ENCODE peak calls at places on chromosomes 11 and 22, in six cellular contexts. C is GM19239, E is GOT3, U is activated T-cell treated with anti-CD3 and anti-CD28 coated beads for 1 hour, O is SK-N-SH, Z is hepatocyte. V is an unnamed sample.

GRCh38 chr11:69274531-69275016 is 19.4 kb upstream of the MYEOV start:
- DNase-seq in U (no peak), E (no peak), C (no peak), O (no peak), Z (peak), V (peak)

GRCh38 chr11:95653099-95653498 is 136.5 kb downstream of the FAM76B start:
- DNase-seq in C (no peak), E (no peak), O (no peak), U (no peak), Z (no peak), V (no peak)

GRCh38 chr11:35580397-35580781 is 37.9 kb upstream of the FJX1 start:
- DNase-seq in U (no peak), Z (no peak), C (no peak), E (no peak), O (no peak), V (no peak)

GRCh38 chr11:79119491-79120284 is 321.1 kb downstream of the TENM4 start:
- DNase-seq in O (peak), E (no peak), U (no peak), Z (no peak), C (no peak), V (no peak)

GRCh38 chr11:34027516-34028406 is 23.8 kb upstream of the CAPRIN1 start:
- DNase-seq in E (no peak), C (no peak), U (no peak), O (no peak), Z (peak), V (no peak)

GRCh38 chr11:94801866-94802460 is 33.8 kb downstream of the AMOTL1 start:
- DNase-seq in C (no peak), Z (no peak), O (no peak), U (no peak), E (no peak), V (no peak)

GRCh38 chr11:93199616-93200015 is 1.8 kb upstream of the SLC36A4 start:
- DNase-seq in O (no peak), E (no peak), C (no peak), Z (no peak), U (no peak), V (no peak)

GRCh38 chr11:113774174-113774503 is 647 bp upstream of the ZW10 start:
- DNase-seq in Z (no peak), O (no peak), U (no peak), E (no peak), C (no peak), V (no peak)

GRCh38 chr11:115548878-115549528 is 44.8 kb upstream of the CADM1 start:
- DNase-seq in C (no peak), O (no peak), E (no peak), Z (peak), U (no peak), V (peak)

GRCh38 chr22:43953988-43954771 is 1.1 kb upstream of the SAMM50 start:
- DNase-seq in E (no peak), C (no peak), O (peak), Z (no peak), U (no peak), V (no peak)

GRCh38 chr11:1785749-1786261 is 22.1 kb upstream of the CTSD start:
- DNase-seq in E (no peak), Z (no peak), O (no peak), C (no peak), U (no peak), V (no peak)

GRCh38 chr22:50048066-50048765 is 9.9 kb downstream of the TTLL8 start:
- DNase-seq in C (no peak), O (no peak), E (no peak), U (no peak), Z (no peak), V (no peak)